ENCODE peak calls at places on chromosome 19, in seven cellular contexts. J is AG04450; R is A549; D is left lung; O is GM04503; H is stimulated activated CD8-positive, alpha-beta memory T cell treated with anti-CD3 and anti-CD28 coated beads, Interleukin-2, amount 100 ng/mL, for 1 hour; P is fibroblast of mammary gland. G is an unnamed sample.

GRCh38 chr19:1410136-1410786 is 2.9 kb downstream of the DAZAP1 start:
- DNase-seq in J (no peak), O (no peak), R (no peak), H (no peak), D (no peak), P (peak), G (no peak)

GRCh38 chr19:30236006-30236405 is 136.2 kb upstream of the ZNF536 start:
- DNase-seq in J (no peak), H (no peak), O (no peak), D (no peak), R (no peak), P (no peak), G (no peak)

GRCh38 chr19:28456708-28457320 is 756.1 kb downstream of the UQCRFS1 start:
- DNase-seq in P (no peak), O (no peak), D (no peak), H (no peak), J (no peak), R (no peak), G (no peak)

GRCh38 chr19:53991224-53992113 is at the start of gene CACNG6:
- DNase-seq in H (no peak), P (no peak), R (peak), J (no peak), O (no peak), D (no peak), G (peak)

GRCh38 chr19:43731854-43732253 is 16.0 kb downstream of the IRGC start:
- DNase-seq in O (no peak), R (no peak), P (peak), H (no peak), D (no peak), J (no peak), G (no peak)

GRCh38 chr19:47000373-47000772 is 19.3 kb upstream of the NPAS1 start:
- DNase-seq in D (no peak), J (no peak), O (no peak), H (no peak), P (no peak), R (no peak), G (no peak)

GRCh38 chr19:17281391-17282304 is at the start of gene ANKLE1:
- DNase-seq in O (no peak), P (no peak), H (no peak), D (no peak), J (no peak), R (no peak), G (no peak)

GRCh38 chr19:2715470-2716274 is 5.5 kb downstream of the DIRAS1 start:
- DNase-seq in D (no peak), P (no peak), J (no peak), O (no peak), H (no peak), R (no peak), G (no peak)

GRCh38 chr19:28504139-28504538 is 708.8 kb downstream of the UQCRFS1 start:
- DNase-seq in D (no peak), O (no peak), R (no peak), H (no peak), J (no peak), P (no peak), G (no peak)

GRCh38 chr19:38665950-38666661 is 18.7 kb downstream of the ACTN4 start:
- DNase-seq in J (no peak), O (peak), P (no peak), D (peak), H (no peak), R (peak), G (peak)

GRCh38 chr19:46447006-46447405 is 18.3 kb upstream of the PNMA8C start:
- DNase-seq in H (no peak), D (no peak), R (no peak), P (no peak), J (no peak), O (no peak), G (no peak)

GRCh38 chr19:10420444-10421239 is at the start of gene PDE4A:
- DNase-seq in R (peak), D (no peak), P (no peak), H (no peak), O (no peak), J (no peak), G (peak)

G was measured in dermis microvascular lymphatic vessel endothelial cell.